ENCODE peak calls at places on chromosomes 12 and 14, in seven cellular contexts. P is H9, C is mesendoderm, D is IMR-90, T is trophoblast cell, U is mesenchymal stem cell, L is H1. N is an unnamed sample.

GRCh38 chr12:12338528-12339168 is 11.4 kb downstream of the MANSC1 start:
- DNase-seq in P (no peak), C (no peak), D (peak; percentile 35), T (no peak), U (no peak), L (no peak), N (no peak)

GRCh38 chr12:68821357-68822188 is 13.6 kb downstream of the MDM2 start:
- DNase-seq in P (no peak), C (peak; percentile 39), D (no peak), T (no peak), U (no peak), L (no peak), N (no peak)

GRCh38 chr12:58850826-58851225 is 69.5 kb downstream of the LRIG3 start:
- DNase-seq in P (no peak), C (no peak), D (no peak), T (no peak), U (no peak), L (no peak), N (no peak)

GRCh38 chr14:52111583-52111982 is 42.7 kb upstream of the NID2 start:
- DNase-seq in P (no peak), C (no peak), D (peak; percentile 87), T (peak; percentile 66), U (peak; percentile 83), L (no peak), N (no peak)

GRCh38 chr14:77320238-77320935 is at the start of gene POMT2:
- DNase-seq in P (peak; percentile 97), C (peak; percentile 97), D (peak; percentile 79), T (peak; percentile 92), U (peak; percentile 92), L (peak; percentile 84), N (peak; percentile 92)

GRCh38 chr12:62466018-62466595 is 519 bp upstream of the MON2 start:
- DNase-seq in P (peak; percentile 57), C (peak; percentile 59), D (peak; percentile 32), T (peak; percentile 40), U (peak; percentile 46), L (no peak), N (no peak)

GRCh38 chr12:121030576-121031212 is 8.4 kb downstream of the OASL start:
- DNase-seq in P (no peak), C (no peak), D (no peak), T (no peak), U (no peak), L (no peak), N (no peak)

GRCh38 chr14:58479975-58480374 is 52.5 kb downstream of the KIAA0586 start:
- DNase-seq in P (no peak), C (no peak), D (no peak), T (no peak), U (no peak), L (no peak), N (no peak)

GRCh38 chr12:26557326-26557725 is 275.7 kb downstream of the ITPR2 start:
- DNase-seq in P (no peak), C (no peak), D (no peak), T (no peak), U (no peak), L (no peak), N (no peak)

GRCh38 chr12:131947482-131948027 is 2.2 kb upstream of the EP400 start:
- DNase-seq in P (peak; percentile 48), C (peak; percentile 28), D (no peak), T (no peak), U (no peak), L (no peak), N (no peak)

GRCh38 chr12:76310110-76310509 is 38.1 kb downstream of the BBS10 start:
- DNase-seq in P (no peak), C (no peak), D (peak; percentile 54), T (no peak), U (no peak), L (no peak), N (no peak)
- H3K4me2 ChIP-seq in P (no peak overlapping the region), C (no peak overlapping the region), D (no peak overlapping the region), T (no peak overlapping the region), U (no peak overlapping the region), L (no peak overlapping the region), N (no peak overlapping the region)

GRCh38 chr12:40376533-40377267 is 151.9 kb downstream of the LRRK2 start:
- DNase-seq in P (no peak), C (no peak), D (no peak), T (no peak), U (no peak), L (no peak), N (no peak)
- H3K23ac ChIP-seq in P (no peak overlapping the region), C (no peak overlapping the region), D (no peak overlapping the region), T (no peak overlapping the region), U (no peak overlapping the region), L (no peak overlapping the region), N (no peak overlapping the region)

GRCh38 chr12:130353081-130353480 is 15.4 kb downstream of the PIWIL1 start:
- DNase-seq in P (no peak), C (no peak), D (no peak), T (no peak), U (no peak), L (no peak), N (no peak)
- H3K18ac ChIP-seq in P (no peak overlapping the region), C (no peak overlapping the region), D (no peak overlapping the region), T (no peak overlapping the region), U (no peak overlapping the region), L (no peak overlapping the region), N (no peak overlapping the region)

GRCh38 chr12:27781680-27782079 is 1.6 kb upstream of the MANSC4 start:
- DNase-seq in P (no peak), C (peak; percentile 69), D (peak; percentile 67), T (no peak), U (peak; percentile 35), L (no peak), N (no peak)

GRCh38 chr12:27779837-27780611 is at the start of the genes KLHL42 and MANSC4:
- DNase-seq in P (peak; percentile 72), C (peak; percentile 87), D (peak; percentile 73), T (peak; percentile 49), U (peak; percentile 76), L (no peak), N (peak; percentile 73)

GRCh38 chr12:27780612-27781408 is 774 bp upstream of the MANSC4 start:
- DNase-seq in P (peak; percentile 78), C (peak; percentile 66), D (peak; percentile 47), T (peak; percentile 13), U (peak; percentile 59), L (no peak), N (peak; percentile 14)

GRCh38 chr12:27779416-27779815 is 617 bp upstream of the KLHL42 start:
- DNase-seq in P (peak; percentile 52), C (peak; percentile 43), D (no peak), T (no peak), U (peak; percentile 30), L (no peak), N (no peak)

DNA sequence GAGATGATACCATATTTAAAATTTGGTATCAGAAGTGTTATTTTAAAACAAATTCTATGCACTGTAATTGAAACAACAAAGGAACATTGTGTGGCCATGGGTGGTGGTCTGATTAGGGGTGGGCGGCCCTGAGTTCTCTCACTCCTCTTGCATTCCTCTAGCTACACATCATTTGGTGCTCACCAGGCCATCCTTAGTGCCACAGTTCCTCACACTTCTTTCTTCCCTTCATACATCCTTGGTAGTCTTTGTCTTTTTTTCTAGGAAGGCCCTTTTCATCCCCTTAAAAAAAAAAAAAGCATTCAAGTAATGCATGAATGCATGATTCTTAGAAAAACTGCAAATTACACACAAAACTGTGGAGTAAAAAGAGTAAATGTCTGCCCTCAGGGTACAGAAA is 2.4 kb upstream of the MANSC4 start:
- DNase-seq in P (no peak), C (peak; percentile 78), D (no peak), T (no peak), U (no peak), L (no peak), N (no peak)
- H3K4me2 ChIP-seq in P (no peak overlapping the region), C (no peak overlapping the region), D (peak overlapping the region; percentile 76), T (no peak overlapping the region), U (no peak overlapping the region), L (no peak overlapping the region), N (no peak overlapping the region)

GRCh38 chr14:22039938-22040780 is 366.5 kb upstream of the OR4E1 start:
- DNase-seq in P (no peak), C (peak; percentile 8), D (no peak), T (no peak), U (peak; percentile 1), L (no peak), N (no peak)

GRCh38 chr14:22040781-22041125 is 367.1 kb upstream of the OR4E1 start:
- DNase-seq in P (no peak), C (no peak), D (no peak), T (no peak), U (no peak), L (no peak), N (no peak)

GRCh38 chr14:22036541-22036940 is 362.9 kb upstream of the OR4E1 start:
- DNase-seq in P (no peak), C (no peak), D (no peak), T (no peak), U (no peak), L (no peak), N (no peak)
- H3K23ac ChIP-seq in P (no peak overlapping the region), C (no peak overlapping the region), D (no peak overlapping the region), T (no peak overlapping the region), U (no peak overlapping the region), L (no peak overlapping the region), N (no peak overlapping the region)

DNA sequence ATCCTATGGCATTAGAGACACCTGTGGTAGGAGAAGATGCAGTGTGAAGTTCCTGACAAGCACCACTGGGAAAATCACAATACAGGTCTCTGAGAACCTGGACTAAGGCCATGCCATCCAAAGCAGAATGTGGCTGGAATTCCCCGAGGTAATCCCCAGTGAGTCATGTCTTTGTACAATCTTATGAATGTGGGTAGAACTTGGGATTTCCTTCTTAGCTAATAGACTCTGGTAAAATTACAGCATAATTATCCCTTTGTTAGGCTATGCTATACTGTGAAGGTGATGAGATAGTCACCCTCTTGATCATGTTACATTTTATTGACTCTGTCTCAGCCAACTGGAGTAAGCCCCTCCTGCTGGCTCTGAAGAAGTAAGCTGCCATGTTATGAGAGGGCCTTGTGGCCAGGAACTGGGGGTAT is 224.3 kb upstream of the DCN start:
- DNase-seq in P (no peak), C (peak; percentile 28), D (no peak), T (peak; percentile 79), U (peak; percentile 34), L (no peak), N (no peak)
- H3K18ac ChIP-seq in P (no peak overlapping the region), C (no peak overlapping the region), D (no peak overlapping the region), T (no peak overlapping the region), U (no peak overlapping the region), L (no peak overlapping the region), N (no peak overlapping the region)

GRCh38 chr12:124188561-124189405 is 106.1 kb upstream of the RFLNA start:
- DNase-seq in P (no peak), C (peak; percentile 78), D (no peak), T (peak; percentile 71), U (peak; percentile 42), L (no peak), N (no peak)
- H3K4me2 ChIP-seq in P (no peak overlapping the region), C (no peak overlapping the region), D (no peak overlapping the region), T (peak overlapping the region; percentile 18), U (peak overlapping the region; percentile 24), L (no peak overlapping the region), N (no peak overlapping the region)

DNA sequence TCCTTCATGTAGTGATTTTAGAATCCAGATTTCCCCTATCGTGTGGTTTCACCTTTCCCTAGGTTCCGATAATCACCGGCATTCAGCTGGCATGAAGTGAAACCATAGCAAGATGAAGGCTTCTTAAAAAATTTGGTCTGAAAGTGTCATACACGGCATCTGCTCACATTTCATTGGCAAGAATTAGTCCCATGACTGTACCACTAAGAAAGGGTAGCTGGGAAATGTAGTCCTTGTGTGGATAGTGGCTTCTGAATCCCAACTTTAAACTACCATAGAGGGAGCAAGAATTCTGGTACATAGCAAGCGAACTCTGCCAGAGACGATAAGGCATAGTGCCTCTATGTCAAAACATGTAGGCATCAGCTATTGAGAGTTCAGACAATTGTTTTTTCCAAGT is 360.1 kb upstream of the TBX3 start:
- DNase-seq in P (no peak), C (peak; percentile 26), D (peak; percentile 10), T (no peak), U (no peak), L (no peak), N (no peak)
- H3K23ac ChIP-seq in P (no peak overlapping the region), C (no peak overlapping the region), D (no peak overlapping the region), T (no peak overlapping the region), U (no peak overlapping the region), L (no peak overlapping the region), N (no peak overlapping the region)